ENCODE peak calls at places on chromosomes 5 and 9, in six cellular contexts. One of them, this sample, is unnamed.

GRCh38 chr5:24065786-24066185 is 558.4 kb downstream of the PRDM9 start:
- DNase-seq in AG10803: no peak
- DNase-seq in epithelial cell of esophagus: peak
- DNase-seq in CD8-positive, alpha-beta T cell: no peak
- DNase-seq in fibroblast of pulmonary artery: no peak
- DNase-seq in breast epithelium: no peak
- DNase-seq in this sample: no peak

GRCh38 chr9:79551586-79551985 is 20.2 kb upstream of the TLE4 start:
- DNase-seq in AG10803: no peak
- DNase-seq in epithelial cell of esophagus: peak
- DNase-seq in CD8-positive, alpha-beta T cell: no peak
- DNase-seq in fibroblast of pulmonary artery: no peak
- DNase-seq in breast epithelium: no peak
- DNase-seq in this sample: no peak

GRCh38 chr9:4743131-4743875 is 2.3 kb upstream of the AK3 start:
- DNase-seq in AG10803: peak
- DNase-seq in epithelial cell of esophagus: peak
- DNase-seq in CD8-positive, alpha-beta T cell: no peak
- DNase-seq in fibroblast of pulmonary artery: no peak
- DNase-seq in breast epithelium: no peak
- DNase-seq in this sample: no peak

GRCh38 chr5:174623438-174624019 is 100.9 kb upstream of the MSX2 start:
- DNase-seq in AG10803: no peak
- DNase-seq in epithelial cell of esophagus: no peak
- DNase-seq in CD8-positive, alpha-beta T cell: no peak
- DNase-seq in fibroblast of pulmonary artery: no peak
- DNase-seq in breast epithelium: no peak
- DNase-seq in this sample: no peak

GRCh38 chr9:102967979-102968378 is 27.2 kb upstream of the CYLC2 start:
- DNase-seq in AG10803: no peak
- DNase-seq in epithelial cell of esophagus: no peak
- DNase-seq in CD8-positive, alpha-beta T cell: no peak
- DNase-seq in fibroblast of pulmonary artery: no peak
- DNase-seq in breast epithelium: no peak
- DNase-seq in this sample: no peak

GRCh38 chr5:179893076-179893957 is 14.4 kb downstream of the TBC1D9B start:
- DNase-seq in AG10803: no peak
- DNase-seq in epithelial cell of esophagus: no peak
- DNase-seq in CD8-positive, alpha-beta T cell: no peak
- DNase-seq in fibroblast of pulmonary artery: no peak
- DNase-seq in breast epithelium: no peak
- DNase-seq in this sample: no peak

GRCh38 chr9:70880523-70880922 is 240.9 kb downstream of the TRPM3 start:
- DNase-seq in AG10803: no peak
- DNase-seq in epithelial cell of esophagus: no peak
- DNase-seq in CD8-positive, alpha-beta T cell: no peak
- DNase-seq in fibroblast of pulmonary artery: no peak
- DNase-seq in breast epithelium: no peak
- DNase-seq in this sample: no peak

GRCh38 chr5:120463991-120464626 is at the start of gene PRR16:
- DNase-seq in AG10803: peak
- DNase-seq in epithelial cell of esophagus: peak
- DNase-seq in CD8-positive, alpha-beta T cell: no peak
- DNase-seq in fibroblast of pulmonary artery: peak
- DNase-seq in breast epithelium: no peak
- DNase-seq in this sample: peak

GRCh38 chr5:127940854-127941253 is 142.7 kb upstream of the SLC12A2 start:
- DNase-seq in AG10803: no peak
- DNase-seq in epithelial cell of esophagus: no peak
- DNase-seq in CD8-positive, alpha-beta T cell: no peak
- DNase-seq in fibroblast of pulmonary artery: no peak
- DNase-seq in breast epithelium: no peak
- DNase-seq in this sample: no peak

GRCh38 chr5:124995451-124995850 is 249.0 kb upstream of the ZNF608 start:
- DNase-seq in AG10803: no peak
- DNase-seq in epithelial cell of esophagus: no peak
- DNase-seq in CD8-positive, alpha-beta T cell: no peak
- DNase-seq in fibroblast of pulmonary artery: peak
- DNase-seq in breast epithelium: no peak
- DNase-seq in this sample: no peak

GRCh38 chr9:72600671-72601070 is 79.3 kb downstream of the TMC1 start:
- DNase-seq in AG10803: peak
- DNase-seq in epithelial cell of esophagus: no peak
- DNase-seq in CD8-positive, alpha-beta T cell: no peak
- DNase-seq in fibroblast of pulmonary artery: no peak
- DNase-seq in breast epithelium: no peak
- DNase-seq in this sample: no peak

GRCh38 chr9:113537227-113537810 is 73.8 kb downstream of the RGS3 start:
- DNase-seq in AG10803: no peak
- DNase-seq in epithelial cell of esophagus: no peak
- DNase-seq in CD8-positive, alpha-beta T cell: no peak
- DNase-seq in fibroblast of pulmonary artery: no peak
- DNase-seq in breast epithelium: no peak
- DNase-seq in this sample: no peak

GRCh38 chr9:15400281-15400941 is 22.3 kb upstream of the SNAPC3 start:
- DNase-seq in AG10803: no peak
- DNase-seq in epithelial cell of esophagus: no peak
- DNase-seq in CD8-positive, alpha-beta T cell: no peak
- DNase-seq in fibroblast of pulmonary artery: peak
- DNase-seq in breast epithelium: no peak
- DNase-seq in this sample: no peak

GRCh38 chr5:61357745-61358144 is 25.7 kb downstream of the ZSWIM6 start:
- DNase-seq in AG10803: no peak
- DNase-seq in epithelial cell of esophagus: peak
- DNase-seq in CD8-positive, alpha-beta T cell: peak
- DNase-seq in fibroblast of pulmonary artery: no peak
- DNase-seq in breast epithelium: no peak
- DNase-seq in this sample: no peak
- TF ChIP-seq CTCF in AG10803: peak
- TF ChIP-seq CTCF in epithelial cell of esophagus: peak
- TF ChIP-seq CTCF in CD8-positive, alpha-beta T cell: peak
- TF ChIP-seq CTCF in fibroblast of pulmonary artery: peak
- TF ChIP-seq CTCF in breast epithelium: no peak
- TF ChIP-seq CTCF in this sample: no peak

GRCh38 chr5:94967525-94967924 is 317.4 kb downstream of the MCTP1 start:
- DNase-seq in AG10803: no peak
- DNase-seq in epithelial cell of esophagus: no peak
- DNase-seq in CD8-positive, alpha-beta T cell: no peak
- DNase-seq in fibroblast of pulmonary artery: no peak
- DNase-seq in breast epithelium: no peak
- DNase-seq in this sample: no peak

GRCh38 chr5:94968507-94969095 is 316.3 kb downstream of the MCTP1 start:
- DNase-seq in AG10803: peak
- DNase-seq in epithelial cell of esophagus: peak
- DNase-seq in CD8-positive, alpha-beta T cell: no peak
- DNase-seq in fibroblast of pulmonary artery: peak
- DNase-seq in breast epithelium: no peak
- DNase-seq in this sample: no peak

GRCh38 chr5:94972268-94972667 is 312.6 kb downstream of the MCTP1 start:
- DNase-seq in AG10803: no peak
- DNase-seq in epithelial cell of esophagus: no peak
- DNase-seq in CD8-positive, alpha-beta T cell: no peak
- DNase-seq in fibroblast of pulmonary artery: no peak
- DNase-seq in breast epithelium: no peak
- DNase-seq in this sample: no peak

GRCh38 chr5:94969174-94969573 is 315.7 kb downstream of the MCTP1 start:
- DNase-seq in AG10803: peak
- DNase-seq in epithelial cell of esophagus: peak
- DNase-seq in CD8-positive, alpha-beta T cell: no peak
- DNase-seq in fibroblast of pulmonary artery: peak
- DNase-seq in breast epithelium: no peak
- DNase-seq in this sample: no peak
- TF ChIP-seq CTCF in AG10803: peak
- TF ChIP-seq CTCF in epithelial cell of esophagus: peak
- TF ChIP-seq CTCF in CD8-positive, alpha-beta T cell: no peak
- TF ChIP-seq CTCF in fibroblast of pulmonary artery: peak
- TF ChIP-seq CTCF in breast epithelium: no peak
- TF ChIP-seq CTCF in this sample: no peak

GRCh38 chr5:90135979-90136378 is 273.6 kb downstream of the CETN3 start:
- DNase-seq in AG10803: no peak
- DNase-seq in epithelial cell of esophagus: no peak
- DNase-seq in CD8-positive, alpha-beta T cell: no peak
- DNase-seq in fibroblast of pulmonary artery: no peak
- DNase-seq in breast epithelium: no peak
- DNase-seq in this sample: no peak
- TF ChIP-seq CTCF in AG10803: no peak
- TF ChIP-seq CTCF in epithelial cell of esophagus: peak
- TF ChIP-seq CTCF in CD8-positive, alpha-beta T cell: no peak
- TF ChIP-seq CTCF in fibroblast of pulmonary artery: peak
- TF ChIP-seq CTCF in breast epithelium: no peak
- TF ChIP-seq CTCF in this sample: no peak

GRCh38 chr9:119349548-119349947 is 19.7 kb downstream of the BRINP1 start:
- DNase-seq in AG10803: no peak
- DNase-seq in epithelial cell of esophagus: no peak
- DNase-seq in CD8-positive, alpha-beta T cell: no peak
- DNase-seq in fibroblast of pulmonary artery: no peak
- DNase-seq in breast epithelium: no peak
- DNase-seq in this sample: no peak
- TF ChIP-seq CTCF in AG10803: no peak
- TF ChIP-seq CTCF in epithelial cell of esophagus: no peak
- TF ChIP-seq CTCF in CD8-positive, alpha-beta T cell: no peak
- TF ChIP-seq CTCF in fibroblast of pulmonary artery: no peak
- TF ChIP-seq CTCF in breast epithelium: no peak
- TF ChIP-seq CTCF in this sample: no peak

GRCh38 chr5:59007460-59008063 is 424.7 kb downstream of the RAB3C start:
- DNase-seq in AG10803: peak
- DNase-seq in epithelial cell of esophagus: peak
- DNase-seq in CD8-positive, alpha-beta T cell: no peak
- DNase-seq in fibroblast of pulmonary artery: peak
- DNase-seq in breast epithelium: no peak
- DNase-seq in this sample: no peak
- TF ChIP-seq CTCF in AG10803: peak
- TF ChIP-seq CTCF in epithelial cell of esophagus: peak
- TF ChIP-seq CTCF in CD8-positive, alpha-beta T cell: peak
- TF ChIP-seq CTCF in fibroblast of pulmonary artery: peak
- TF ChIP-seq CTCF in breast epithelium: no peak
- TF ChIP-seq CTCF in this sample: no peak

DNA sequence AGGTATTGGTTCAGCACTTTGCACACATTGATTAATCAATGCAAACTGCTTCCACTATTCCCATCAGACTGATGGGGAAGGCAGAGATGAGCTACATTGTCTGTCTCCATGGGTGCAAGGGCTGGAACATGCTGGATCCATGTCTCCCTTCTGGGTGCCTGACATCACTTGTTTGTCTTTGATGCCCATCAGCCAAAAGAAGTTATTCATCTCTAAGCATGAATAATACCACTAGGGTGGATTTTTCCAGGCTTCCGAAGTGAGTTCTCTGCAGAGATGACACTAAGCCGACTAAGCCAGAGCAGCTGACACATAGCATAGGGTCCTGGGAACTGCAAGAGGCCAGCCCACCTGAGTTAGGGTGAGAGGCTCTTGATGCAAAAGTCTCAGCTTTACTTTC is 8.7 kb downstream of the FGF1 start:
- DNase-seq in AG10803: no peak
- DNase-seq in epithelial cell of esophagus: peak
- DNase-seq in CD8-positive, alpha-beta T cell: no peak
- DNase-seq in fibroblast of pulmonary artery: no peak
- DNase-seq in breast epithelium: no peak
- DNase-seq in this sample: no peak
- TF ChIP-seq CTCF in AG10803: no peak
- TF ChIP-seq CTCF in epithelial cell of esophagus: no peak
- TF ChIP-seq CTCF in CD8-positive, alpha-beta T cell: no peak
- TF ChIP-seq CTCF in fibroblast of pulmonary artery: no peak
- TF ChIP-seq CTCF in breast epithelium: no peak
- TF ChIP-seq CTCF in this sample: no peak

This sample was measured in activated B cell treated with CpG ODN at 0.5 μM for 24 hours.